ENCODE peak calls at places on chromosomes 16 and 17, in six cellular contexts. O is SK-N-SH, T is GM12878, N is HCT116, C is HepG2, Q is K562. J is an unnamed sample.
A peak's percentile ranks its signal among the peaks of the same experiment; 100 is the strongest.

GRCh38 chr16:55341681-55342080 is 17.7 kb downstream of the IRX6 start:
- DNase-seq in O (no peak), T (no peak), N (no peak), C (no peak), Q (no peak), J (no peak)

GRCh38 chr17:681738-682137 is 32.9 kb downstream of the VPS53 start:
- DNase-seq in O (no peak), T (no peak), N (no peak), C (no peak), Q (no peak), J (no peak)

GRCh38 chr17:673200-673681 is 41.4 kb downstream of the VPS53 start:
- DNase-seq in O (peak; percentile 30), T (no peak), N (no peak), C (no peak), Q (no peak), J (no peak)

GRCh38 chr17:57242148-57242547 is 14.2 kb upstream of the MSI2 start:
- DNase-seq in O (no peak), T (no peak), N (no peak), C (no peak), Q (no peak), J (no peak)

GRCh38 chr16:75377971-75378386 is 55.3 kb downstream of the CFDP1 start:
- DNase-seq in O (no peak), T (no peak), N (no peak), C (no peak), Q (no peak), J (no peak)

GRCh38 chr16:15933781-15934180 is 15.6 kb upstream of the ABCC1 start:
- DNase-seq in O (no peak), T (no peak), N (no peak), C (no peak), Q (no peak), J (no peak)

GRCh38 chr16:4795181-4795827 is at the start of gene SMIM22:
- DNase-seq in O (peak; percentile 65), T (no peak), N (no peak), C (no peak), Q (no peak), J (no peak)

GRCh38 chr17:50209472-50210248 is 8.2 kb upstream of the COL1A1 start:
- DNase-seq in O (peak; percentile 96), T (no peak), N (no peak), C (no peak), Q (no peak), J (no peak)

GRCh38 chr16:66856184-66856730 is 12.0 kb downstream of the CA7 start:
- DNase-seq in O (no peak), T (no peak), N (no peak), C (no peak), Q (no peak), J (no peak)

GRCh38 chr17:32876414-32877163 is at the start of gene MYO1D:
- DNase-seq in O (peak; percentile 73), T (no peak), N (peak; percentile 46), C (peak; percentile 45), Q (peak; percentile 67), J (no peak)

GRCh38 chr17:63555475-63556156 is 5.3 kb downstream of the DCAF7 start:
- DNase-seq in O (no peak), T (no peak), N (no peak), C (no peak), Q (no peak), J (no peak)

GRCh38 chr16:15518412-15519351 is 84.3 kb downstream of the BMERB1 start:
- DNase-seq in O (no peak), T (no peak), N (no peak), C (no peak), Q (no peak), J (no peak)

GRCh38 chr16:4800290-4801041 is 2.0 kb downstream of the ROGDI start:
- DNase-seq in O (no peak), T (no peak), N (no peak), C (peak; percentile 56), Q (no peak), J (no peak)

GRCh38 chr16:11610580-11610979 is 23.9 kb upstream of the LITAF start:
- DNase-seq in O (no peak), T (no peak), N (no peak), C (no peak), Q (no peak), J (no peak)

GRCh38 chr16:88785106-88785924 is at the start of gene PIEZO1:
- DNase-seq in O (peak; percentile 86), T (no peak), N (no peak), C (no peak), Q (peak; percentile 93), J (no peak)

GRCh38 chr16:772959-773358 is 12.4 kb downstream of the MSLN start:
- DNase-seq in O (no peak), T (no peak), N (no peak), C (no peak), Q (no peak), J (no peak)

GRCh38 chr17:19386974-19387920 is at the start of gene MFAP4:
- DNase-seq in O (peak; percentile 91), T (no peak), N (no peak), C (no peak), Q (no peak), J (no peak)

GRCh38 chr16:27772093-27772820 is 222.3 kb downstream of the KATNIP start:
- DNase-seq in O (no peak), T (no peak), N (no peak), C (no peak), Q (no peak), J (no peak)

GRCh38 chr16:74019608-74020007 is 277.0 kb upstream of the PSMD7 start:
- DNase-seq in O (no peak), T (no peak), N (no peak), C (no peak), Q (no peak), J (no peak)

GRCh38 chr17:8438441-8438840 is 2.8 kb downstream of the NDEL1 start:
- DNase-seq in O (no peak), T (no peak), N (no peak), C (no peak), Q (no peak), J (no peak)

GRCh38 chr16:21610006-21610544 is 10.7 kb downstream of the METTL9 start:
- DNase-seq in O (no peak), T (no peak), N (no peak), C (no peak), Q (no peak), J (no peak)

GRCh38 chr16:73572135-73572534 is 524.2 kb upstream of the ZFHX3 start:
- DNase-seq in O (no peak), T (no peak), N (no peak), C (no peak), Q (no peak), J (no peak)

GRCh38 chr17:60421273-60422161 is 772 bp upstream of the CHCT1 start:
- DNase-seq in O (peak; percentile 97), T (no peak), N (no peak), C (peak; percentile 42), Q (no peak), J (peak; percentile 12)

GRCh38 chr17:6423931-6424330 is 11.0 kb downstream of the AIPL1 start:
- DNase-seq in O (no peak), T (no peak), N (no peak), C (no peak), Q (no peak), J (no peak)

GRCh38 chr16:72990003-72990521 is 57.9 kb downstream of the ZFHX3 start:
- DNase-seq in O (no peak), T (no peak), N (peak; percentile 31), C (no peak), Q (no peak), J (no peak)

GRCh38 chr16:85210423-85211169 is 98.3 kb upstream of the CIBAR2 start:
- DNase-seq in O (no peak), T (no peak), N (no peak), C (no peak), Q (no peak), J (peak; percentile 18)

GRCh38 chr16:48164907-48165715 is 9.3 kb upstream of the ABCC12 start:
- DNase-seq in O (peak; percentile 88), T (no peak), N (peak; percentile 59), C (peak; percentile 82), Q (peak; percentile 80), J (peak; percentile 46)

GRCh38 chr16:2002406-2003230 is 7.0 kb downstream of the ZNF598 start:
- DNase-seq in O (no peak), T (no peak), N (no peak), C (no peak), Q (no peak), J (no peak)

GRCh38 chr17:38342886-38343607 is 709 bp downstream of the GPR179 start:
- DNase-seq in O (peak; percentile 15), T (no peak), N (no peak), C (no peak), Q (no peak), J (no peak)

GRCh38 chr17:35169964-35170363 is 22.3 kb downstream of the UNC45B start:
- DNase-seq in O (no peak), T (no peak), N (no peak), C (no peak), Q (no peak), J (no peak)

GRCh38 chr17:35164716-35165115 is 17.1 kb downstream of the UNC45B start:
- DNase-seq in O (no peak), T (no peak), N (no peak), C (no peak), Q (no peak), J (no peak)

GRCh38 chr17:35167046-35167445 is 19.4 kb downstream of the UNC45B start:
- DNase-seq in O (no peak), T (no peak), N (no peak), C (no peak), Q (no peak), J (no peak)

GRCh38 chr17:35166526-35166925 is 18.9 kb downstream of the UNC45B start:
- DNase-seq in O (no peak), T (no peak), N (no peak), C (no peak), Q (no peak), J (no peak)

GRCh38 chr17:35167666-35168065 is 20.0 kb downstream of the UNC45B start:
- DNase-seq in O (no peak), T (no peak), N (no peak), C (no peak), Q (no peak), J (no peak)
- TF ChIP-seq SIN3A in O (no peak), T (no peak), N (no peak), C (no peak), Q (no peak), J (no peak)

DNA sequence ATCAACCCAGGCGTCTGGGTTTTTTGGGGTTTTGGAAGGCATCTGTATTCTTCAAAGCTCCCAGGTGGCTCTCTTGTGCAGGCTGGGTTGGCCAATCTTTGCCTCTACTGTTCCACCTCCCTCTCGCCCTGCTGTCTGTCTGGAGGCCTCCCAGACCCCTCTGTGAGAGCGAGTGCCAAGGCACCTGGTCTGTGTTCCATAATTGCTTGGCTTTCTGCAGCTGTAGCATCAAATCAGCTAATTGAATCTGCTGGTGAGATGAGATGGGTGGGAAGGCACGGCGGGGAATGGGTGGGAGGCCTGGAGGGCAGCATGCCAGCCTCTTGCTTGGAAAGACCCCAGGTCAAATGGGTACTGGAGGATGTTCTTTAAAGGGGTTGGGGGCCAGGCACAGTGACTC is 52.5 kb upstream of the CLEC19A start:
- DNase-seq in O (peak; percentile 81), T (no peak), N (no peak), C (no peak), Q (no peak), J (no peak)
- TF ChIP-seq REST in O (no peak), T (no peak), N (no peak), C (no peak), Q (no peak), J (no peak)

GRCh38 chr17:26792486-26792885 is 501.4 kb upstream of the WSB1 start:
- DNase-seq in O (no peak), T (peak; percentile 41), N (no peak), C (no peak), Q (no peak), J (peak; percentile 30)
- H3K9me3 ChIP-seq in O (peaks cover 14% of the 10 kb centered on the region), T (no peaks in the 10 kb centered on the region), N (peaks cover 84% of the 10 kb centered on the region), C (peaks cover 100% of the 10 kb centered on the region), Q (no peaks in the 10 kb centered on the region), J (no peaks in the 10 kb centered on the region)

GRCh38 chr17:68910256-68910705 is 44.9 kb downstream of the ABCA8 start:
- DNase-seq in O (no peak), T (no peak), N (no peak), C (no peak), Q (no peak), J (no peak)
- TF ChIP-seq SIN3A in O (no peak), T (no peak), N (no peak), C (no peak), Q (no peak), J (no peak)